ENCODE peak calls at places on chromosomes 3 and 15, in eight cellular contexts. C is AG04450, K is GM23248, W is neuronal stem cell, L is stomach, M is tibial artery, G is endothelial cell of umbilical vein, H is body of pancreas. F is an unnamed sample.

GRCh38 chr3:76470285-76470684 is 569.6 kb upstream of the ROBO2 start:
- DNase-seq in C (peak), K (peak), W (no peak), L (no peak), M (no peak), G (no peak), H (no peak), F (no peak)

GRCh38 chr3:100427694-100428093 is 26.4 kb downstream of the LNP1 start:
- DNase-seq in C (no peak), K (no peak), W (no peak), L (no peak), M (no peak), G (peak), H (peak), F (no peak)

GRCh38 chr15:25849431-25849921 is 13.7 kb downstream of the ATP10A start:
- DNase-seq in C (no peak), K (peak), W (no peak), L (no peak), M (no peak), G (no peak), H (peak), F (no peak)

GRCh38 chr15:45376967-45377629 is 1.2 kb downstream of the GATM start:
- DNase-seq in C (no peak), K (no peak), W (no peak), L (no peak), M (no peak), G (no peak), H (no peak), F (no peak)

GRCh38 chr3:194274424-194275085 is 76.6 kb downstream of the CPN2 start:
- DNase-seq in C (no peak), K (peak), W (no peak), L (no peak), M (peak), G (peak), H (no peak), F (no peak)

GRCh38 chr15:83166218-83166617 is 41.4 kb downstream of the HDGFL3 start:
- DNase-seq in C (no peak), K (no peak), W (no peak), L (no peak), M (no peak), G (no peak), H (no peak), F (no peak)

GRCh38 chr3:47424434-47425382 is 43.9 kb downstream of the PTPN23 start:
- DNase-seq in C (no peak), K (no peak), W (no peak), L (no peak), M (no peak), G (no peak), H (no peak), F (no peak)

GRCh38 chr3:143443851-143444331 is 324.3 kb downstream of the CHST2 start:
- DNase-seq in C (peak), K (peak), W (no peak), L (peak), M (peak), G (peak), H (peak), F (no peak)

GRCh38 chr15:41331833-41332787 is at the start of gene OIP5:
- DNase-seq in C (peak), K (peak), W (peak), L (peak), M (peak), G (peak), H (peak), F (peak)

DNA sequence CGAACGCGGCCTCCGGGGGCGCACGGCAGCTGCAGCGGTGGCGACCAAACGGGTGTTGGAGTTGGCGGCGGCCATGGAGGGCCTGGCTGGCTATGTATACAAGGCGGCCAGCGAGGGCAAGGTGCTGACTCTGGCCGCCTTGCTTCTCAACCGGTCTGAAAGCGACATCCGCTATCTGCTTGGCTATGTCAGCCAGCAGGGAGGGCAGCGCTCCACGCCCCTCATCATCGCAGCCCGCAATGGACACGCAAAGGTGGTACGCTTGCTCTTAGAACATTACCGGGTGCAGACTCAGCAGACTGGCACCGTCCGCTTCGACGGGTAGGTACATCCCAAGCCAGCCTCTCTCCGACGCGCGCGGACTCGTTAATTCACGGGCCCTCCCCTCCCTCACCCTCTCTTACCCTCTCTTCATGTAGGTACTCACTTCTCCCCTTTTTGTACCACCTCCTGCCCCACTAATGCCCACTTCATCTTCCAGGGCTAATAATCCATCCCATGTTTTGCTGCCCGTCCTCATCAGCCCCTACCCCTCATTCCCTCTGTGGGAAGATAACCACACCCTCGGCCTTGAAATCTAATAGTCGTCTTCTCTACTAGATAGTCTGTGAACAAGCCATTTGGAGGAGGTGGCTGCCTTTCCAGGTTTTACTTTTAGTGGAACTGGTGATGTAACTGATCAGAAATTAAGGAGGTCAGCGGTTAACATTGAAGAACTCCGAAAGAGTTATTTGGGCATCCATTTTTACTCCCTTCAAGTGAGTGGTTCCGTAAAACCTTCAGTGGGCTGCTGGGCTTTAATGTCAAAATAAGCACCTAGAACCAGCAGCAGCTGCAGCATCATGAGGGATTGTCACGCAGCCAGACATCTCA is 1.0 kb downstream of the FEM1B start:
- DNase-seq in C (no peak), K (peak), W (no peak), L (no peak), M (no peak), G (peak), H (peak), F (peak)
- H3K4me3 ChIP-seq in C (peak), K (peak), W (peak), L (peak), M (peak), G (peak), H (peak), F (peak)

GRCh38 chr3:45644467-45645201 is 44.6 kb upstream of the SACM1L start:
- DNase-seq in C (peak), K (peak), W (no peak), L (no peak), M (no peak), G (peak), H (no peak), F (no peak)

GRCh38 chr3:45647148-45647619 is 42.0 kb upstream of the SACM1L start:
- DNase-seq in C (peak), K (peak), W (no peak), L (no peak), M (peak), G (peak), H (peak), F (no peak)

GRCh38 chr3:45646051-45646585 is 43.1 kb upstream of the SACM1L start:
- DNase-seq in C (no peak), K (no peak), W (no peak), L (no peak), M (peak), G (peak), H (peak), F (no peak)

GRCh38 chr3:45642731-45643152 is 46.5 kb upstream of the SACM1L start:
- DNase-seq in C (no peak), K (peak), W (no peak), L (no peak), M (no peak), G (peak), H (peak), F (no peak)

GRCh38 chr3:45644063-45644462 is 45.1 kb upstream of the SACM1L start:
- DNase-seq in C (peak), K (peak), W (no peak), L (no peak), M (no peak), G (peak), H (no peak), F (no peak)
- H3K27ac ChIP-seq in C (peak), K (peak), W (no peak), L (peak), M (peak), G (peak), H (peak), F (no peak)

GRCh38 chr15:67948215-67948614 is 105.9 kb upstream of the PIAS1 start:
- DNase-seq in C (no peak), K (no peak), W (no peak), L (no peak), M (no peak), G (no peak), H (no peak), F (no peak)

GRCh38 chr15:67945951-67946700 is 106.3 kb upstream of the RNU6-1 start:
- DNase-seq in C (no peak), K (peak), W (peak), L (no peak), M (no peak), G (no peak), H (no peak), F (no peak)

GRCh38 chr15:67946701-67947100 is 106.9 kb upstream of the RNU6-1 start:
- DNase-seq in C (no peak), K (no peak), W (no peak), L (no peak), M (no peak), G (no peak), H (no peak), F (no peak)

GRCh38 chr15:67945131-67945530 is 105.3 kb upstream of the RNU6-1 start:
- DNase-seq in C (no peak), K (no peak), W (no peak), L (no peak), M (no peak), G (no peak), H (no peak), F (no peak)

GRCh38 chr15:67947254-67948039 is 106.7 kb upstream of the PIAS1 start:
- DNase-seq in C (no peak), K (no peak), W (no peak), L (no peak), M (no peak), G (no peak), H (no peak), F (no peak)
- H3K4me3 ChIP-seq in C (no peak), K (no peak), W (no peak), L (no peak), M (no peak), G (no peak), H (no peak), F (no peak)

GRCh38 chr3:57981483-57982087 is 26.6 kb upstream of the FLNB start:
- DNase-seq in C (no peak), K (no peak), W (no peak), L (no peak), M (no peak), G (no peak), H (no peak), F (no peak)
- H3K27ac ChIP-seq in C (no peak), K (no peak), W (no peak), L (no peak), M (no peak), G (no peak), H (no peak), F (no peak)

DNA sequence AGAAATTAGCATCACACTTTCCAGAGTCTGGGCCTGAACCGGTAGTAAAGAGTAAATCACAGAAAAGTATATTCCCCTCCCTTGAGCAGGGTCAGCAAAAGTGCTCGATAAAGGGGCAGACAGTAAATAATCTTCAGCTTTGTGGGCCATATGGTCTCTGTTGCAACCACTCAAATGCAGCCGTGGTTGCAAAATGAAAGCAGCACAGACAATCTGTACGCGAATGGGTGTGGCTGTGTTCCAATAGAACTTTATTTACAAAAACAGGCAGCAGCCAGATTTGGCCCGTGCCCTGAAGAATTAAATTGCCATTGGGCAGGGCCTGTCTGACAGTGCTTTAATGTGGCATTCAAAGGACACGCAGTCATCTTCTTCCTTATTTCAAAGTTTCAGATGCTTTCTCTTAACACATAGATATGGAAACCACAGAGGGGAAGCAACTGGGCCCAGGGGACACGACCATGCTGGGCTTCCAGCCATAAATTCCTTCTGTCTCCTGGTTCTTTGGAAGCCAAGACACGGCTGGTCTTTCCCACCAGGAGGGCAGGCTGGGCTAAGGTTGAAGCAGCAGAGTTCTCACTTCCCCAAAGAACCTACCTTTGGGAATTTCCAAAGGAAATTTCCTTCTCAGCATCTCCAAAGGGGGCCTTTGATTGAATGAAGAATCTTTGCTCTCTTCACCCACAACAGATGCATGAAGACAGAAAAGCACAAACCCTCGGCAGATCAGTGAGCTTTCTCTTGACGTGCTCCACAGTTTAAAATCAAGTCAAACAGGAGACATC is 489.8 kb upstream of the PROK2 start:
- DNase-seq in C (peak), K (peak), W (no peak), L (peak), M (peak), G (no peak), H (peak), F (no peak)
- H3K4me3 ChIP-seq in C (peak), K (peak), W (no peak), L (no peak), M (no peak), G (no peak), H (no peak), F (no peak)

F was measured in dorsolateral prefrontal cortex.